ENCODE peak calls at places on chromosomes 4 and X, in seven cellular contexts. G is HCT116; I is iris pigment epithelial cell; D is HT-29; J is naive thymus-derived CD4-positive, alpha-beta T cell; V is cardiac muscle cell; H is heart right ventricle. Q is an unnamed sample.

GRCh38 chrX:110734894-110735541 is 60.6 kb downstream of the CHRDL1 start:
- DNase-seq in G (no peak), I (peak), D (no peak), J (no peak), V (no peak), H (no peak), Q (no peak)

GRCh38 chr4:130359537-130359936 is 1263.6 kb downstream of the C4orf33 start:
- DNase-seq in G (peak), I (peak), D (peak), J (no peak), V (no peak), H (no peak), Q (no peak)

GRCh38 chrX:45803383-45803921 is 602.8 kb upstream of the DIPK2B start:
- DNase-seq in G (peak), I (peak), D (no peak), J (no peak), V (no peak), H (no peak), Q (no peak)

GRCh38 chr4:4425696-4426095 is 38.8 kb downstream of the NSG1 start:
- DNase-seq in G (no peak), I (no peak), D (no peak), J (no peak), V (no peak), H (no peak), Q (no peak)

GRCh38 chr4:44869222-44869882 is 143.0 kb upstream of the GNPDA2 start:
- DNase-seq in G (no peak), I (no peak), D (peak), J (no peak), V (no peak), H (no peak), Q (no peak)

GRCh38 chrX:49844622-49845021 is 15.5 kb downstream of the PAGE4 start:
- DNase-seq in G (no peak), I (no peak), D (no peak), J (no peak), V (no peak), H (no peak), Q (no peak)

GRCh38 chr4:116469582-116469981 is 615.8 kb downstream of the TRAM1L1 start:
- DNase-seq in G (no peak), I (no peak), D (no peak), J (no peak), V (no peak), H (no peak), Q (no peak)

GRCh38 chr4:183873389-183874185 is 31.5 kb upstream of the STOX2 start:
- DNase-seq in G (no peak), I (no peak), D (no peak), J (no peak), V (no peak), H (no peak), Q (no peak)

Q was measured in KG1.